ENCODE peak calls at places on chromosomes 7 and 10, in five cellular contexts. T is activated naive CD8-positive, alpha-beta T cell treated with anti-CD3 and anti-CD28 coated beads, Interleukin-2, amount 50 U/mL, for 24 hours; M is activated CD8-positive, alpha-beta memory T cell treated with anti-CD3 and anti-CD28 coated beads for 48 hours; P is ovary; L is fibroblast of pulmonary artery. J is an unnamed sample.

GRCh38 chr10:13311177-13311575 is 11.3 kb upstream of the PHYH start:
- DNase-seq in L (no peak), P (no peak), T (no peak), M (no peak), J (no peak)

GRCh38 chr7:142866361-142867096 is 11.7 kb downstream of the EPHB6 start:
- DNase-seq in T (peak), P (no peak), L (peak), M (no peak), J (peak)

GRCh38 chr10:28177944-28178637 is 124.8 kb downstream of the MPP7 start:
- DNase-seq in T (peak), P (no peak), L (peak), M (no peak), J (no peak)

GRCh38 chr10:79007843-79008319 is 60.9 kb upstream of the ZMIZ1 start:
- DNase-seq in T (no peak), L (peak), P (no peak), M (no peak), J (no peak)

GRCh38 chr7:92133737-92134270 is 473 bp downstream of the CYP51A1 start:
- DNase-seq in T (peak), L (peak), P (peak), M (peak), J (peak)

GRCh38 chr10:16967000-16967865 is 150.0 kb upstream of the RSU1 start:
- DNase-seq in P (no peak), L (peak), T (no peak), M (no peak), J (no peak)

GRCh38 chr10:63829020-63829419 is 307.8 kb downstream of the REEP3 start:
- DNase-seq in L (peak), M (no peak), T (no peak), P (no peak), J (no peak)

GRCh38 chr7:100010901-100011300 is 4.5 kb upstream of the ZKSCAN1 start:
- DNase-seq in M (no peak), P (no peak), T (no peak), L (no peak), J (no peak)

GRCh38 chr10:47023237-47024045 is 112.2 kb downstream of the PTPN20 start:
- DNase-seq in T (no peak), P (no peak), M (no peak), L (no peak), J (no peak)

GRCh38 chr10:21060626-21061025 is 163.5 kb upstream of the NEBL start:
- DNase-seq in L (no peak), T (no peak), P (no peak), M (no peak), J (no peak)

GRCh38 chr10:103367379-103367781 is 396 bp upstream of the TAF5 start:
- DNase-seq in T (no peak), M (no peak), L (no peak), P (peak), J (no peak)

GRCh38 chr10:100567249-100567648 is 31.5 kb downstream of the HIF1AN start:
- DNase-seq in T (no peak), L (no peak), M (no peak), P (no peak), J (no peak)

GRCh38 chr10:7505196-7505595 is 94.4 kb upstream of the SFMBT2 start:
- DNase-seq in T (no peak), P (no peak), M (no peak), L (no peak), J (no peak)

GRCh38 chr10:17023386-17024298 is 106.0 kb downstream of the CUBN start:
- DNase-seq in M (peak), T (peak), L (peak), P (no peak), J (peak)

GRCh38 chr10:124517466-124517865 is 55.8 kb downstream of the LHPP start:
- DNase-seq in M (no peak), P (no peak), T (no peak), L (no peak), J (no peak)

GRCh38 chr7:418636-419280 is 100.9 kb downstream of the PDGFA start:
- DNase-seq in P (peak), M (no peak), L (no peak), T (no peak), J (no peak)

GRCh38 chr7:80216996-80217842 is 82.6 kb downstream of the GNAI1 start:
- DNase-seq in T (no peak), M (no peak), P (no peak), L (no peak), J (no peak)

GRCh38 chr7:157560258-157560654 is 223.5 kb downstream of the DNAJB6 start:
- DNase-seq in P (no peak), L (no peak), M (no peak), T (no peak), J (no peak)

GRCh38 chr10:105797234-105797890 is 1156.3 kb downstream of the SORCS3 start:
- DNase-seq in T (no peak), L (peak), M (no peak), P (no peak), J (peak)

GRCh38 chr10:102435529-102436233 is 3.3 kb upstream of the CUEDC2 start:
- DNase-seq in M (no peak), P (peak), T (peak), L (peak), J (no peak)

GRCh38 chr7:117597755-117598154 is 117.9 kb downstream of the CFTR start:
- DNase-seq in P (no peak), T (no peak), M (no peak), L (no peak), J (no peak)

GRCh38 chr10:78035025-78035424 is 1.4 kb downstream of the RPS24 start:
- DNase-seq in L (no peak), T (no peak), M (no peak), P (no peak), J (no peak)

GRCh38 chr10:15140640-15141039 is 27.9 kb downstream of the NMT2 start:
- DNase-seq in P (no peak), L (no peak), T (no peak), M (no peak), J (no peak)

GRCh38 chr10:104353325-104354048 is at the start of gene CFAP58:
- DNase-seq in T (peak), M (peak), P (peak), L (peak), J (peak)

GRCh38 chr10:125060851-125061556 is 99.4 kb downstream of the CTBP2 start:
- DNase-seq in T (peak), L (peak), P (peak), M (peak), J (peak)

GRCh38 chr7:144018065-144018464 is 17.9 kb downstream of the OR6B1 start:
- DNase-seq in M (no peak), L (no peak), T (no peak), P (no peak), J (no peak)

GRCh38 chr7:5582532-5582935 is 158.9 kb upstream of the TNRC18 start:
- DNase-seq in M (no peak), T (no peak), L (no peak), P (no peak), J (no peak)

GRCh38 chr10:127600479-127600878 is 51.4 kb downstream of the NPS start:
- DNase-seq in M (no peak), L (no peak), P (no peak), T (no peak), J (no peak)

GRCh38 chr7:156475179-156475578 is 165.4 kb upstream of the RNF32 start:
- DNase-seq in T (no peak), P (no peak), M (no peak), L (no peak), J (no peak)

GRCh38 chr10:74234569-74234968 is 83.5 kb downstream of the ADK start:
- DNase-seq in T (no peak), P (no peak), L (no peak), M (no peak), J (no peak)

GRCh38 chr10:84286695-84287094 is 41.7 kb upstream of the CCSER2 start:
- DNase-seq in P (no peak), L (no peak), M (no peak), T (no peak), J (no peak)

GRCh38 chr7:71408276-71408675 is 276.3 kb downstream of the GALNT17 start:
- DNase-seq in P (no peak), L (no peak), T (no peak), M (no peak), J (no peak)

GRCh38 chr10:103078309-103078615 is 114.8 kb downstream of the NT5C2 start:
- DNase-seq in M (no peak), L (no peak), P (no peak), T (no peak), J (no peak)

GRCh38 chr7:34946486-34946885 is 90.8 kb downstream of the DPY19L1 start:
- DNase-seq in L (no peak), P (no peak), T (no peak), M (no peak), J (no peak)

GRCh38 chr7:47889723-47890122 is 58.5 kb downstream of the PKD1L1 start:
- DNase-seq in L (no peak), M (no peak), P (no peak), T (no peak), J (no peak)

GRCh38 chr7:43364391-43364790 is 218.5 kb upstream of the STK17A start:
- DNase-seq in T (no peak), L (no peak), P (no peak), M (no peak), J (no peak)

J was measured in erythroblast.